ENCODE peak calls at places on chromosomes 4 and X, in four cellular contexts. P, Q, O and E are unnamed samples.

GRCh38 chr4:153661215-153661822 is 22.8 kb upstream of the TLR2 start:
- DNase-seq in P (no peak), Q (no peak), O (no peak), E (no peak)

GRCh38 chr4:4443821-4444220 is 56.9 kb downstream of the NSG1 start:
- DNase-seq in Q (no peak), P (no peak), O (no peak), E (no peak)

GRCh38 chr4:3829954-3830773 is 64.0 kb downstream of the ADRA2C start:
- DNase-seq in Q (peak; percentile 68), O (no peak), P (no peak), E (no peak)

GRCh38 chr4:158302076-158302866 is 92.0 kb downstream of the TMEM144 start:
- DNase-seq in P (no peak), Q (no peak), O (no peak), E (no peak)

GRCh38 chrX:24673424-24673823 is 20.3 kb upstream of the POLA1 start:
- DNase-seq in Q (no peak), P (no peak), O (no peak), E (no peak)

GRCh38 chr4:60611762-60612496 is 588.2 kb upstream of the ADGRL3 start:
- DNase-seq in Q (no peak), P (no peak), O (no peak), E (peak; percentile 7)

GRCh38 chr4:85368932-85369331 is 106.0 kb upstream of the ARHGAP24 start:
- DNase-seq in Q (no peak), P (no peak), O (no peak), E (no peak)

GRCh38 chr4:65023877-65024670 is 614.8 kb upstream of the TECRL start:
- DNase-seq in P (no peak), Q (no peak), O (no peak), E (no peak)

GRCh38 chrX:15515931-15516330 is 15.3 kb downstream of the BMX start:
- DNase-seq in O (no peak), Q (no peak), P (no peak), E (no peak)

GRCh38 chrX:2679534-2680485 is 11.3 kb upstream of the CD99 start:
- DNase-seq in Q (no peak), P (no peak), O (no peak), E (no peak)

GRCh38 chrX:155880586-155881157 is 473 bp upstream of the VAMP7 start:
- DNase-seq in P (no peak), O (no peak), Q (no peak), E (no peak)

GRCh38 chrX:53316860-53317237 is 35.5 kb upstream of the IQSEC2 start:
- DNase-seq in Q (no peak), P (no peak), O (no peak), E (no peak)

GRCh38 chr4:186765138-186765537 is 41.5 kb upstream of the FAT1 start:
- DNase-seq in P (no peak), O (no peak), Q (no peak), E (peak; percentile 32)

GRCh38 chr4:148376151-148376550 is 66.1 kb downstream of the NR3C2 start:
- DNase-seq in O (no peak), Q (no peak), P (no peak), E (no peak)

GRCh38 chr4:69860007-69860406 is at the start of gene SULT1E1:
- DNase-seq in O (no peak), P (no peak), Q (no peak), E (no peak)

GRCh38 chr4:11632015-11632414 is 203.3 kb upstream of the HS3ST1 start:
- DNase-seq in O (no peak), Q (no peak), P (no peak), E (no peak)

GRCh38 chr4:54933579-54933978 is 191.8 kb downstream of the KDR start:
- DNase-seq in O (no peak), P (no peak), Q (no peak), E (no peak)

GRCh38 chr4:54924891-54925290 is 200.5 kb downstream of the KDR start:
- DNase-seq in O (no peak), Q (no peak), P (no peak), E (no peak)

GRCh38 chr4:54929459-54929858 is 195.9 kb downstream of the KDR start:
- DNase-seq in Q (no peak), O (no peak), P (no peak), E (no peak)

GRCh38 chr4:54930226-54930625 is 195.2 kb downstream of the KDR start:
- DNase-seq in Q (no peak), O (no peak), P (no peak), E (peak; percentile 52)
- H3K27ac ChIP-seq in Q (no peak overlapping the region), O (no peak overlapping the region), P (peak overlapping the region; percentile 50), E (no peak overlapping the region)

GRCh38 chrX:55996649-55997048 is 235.5 kb upstream of the KLF8 start:
- DNase-seq in Q (no peak), O (no peak), P (no peak), E (no peak)
- H3K9me3 ChIP-seq in Q (no peaks in the 10 kb centered on the region), O (no peaks in the 10 kb centered on the region), P (peaks cover 5% of the 10 kb centered on the region), E (no peaks in the 10 kb centered on the region)

DNA sequence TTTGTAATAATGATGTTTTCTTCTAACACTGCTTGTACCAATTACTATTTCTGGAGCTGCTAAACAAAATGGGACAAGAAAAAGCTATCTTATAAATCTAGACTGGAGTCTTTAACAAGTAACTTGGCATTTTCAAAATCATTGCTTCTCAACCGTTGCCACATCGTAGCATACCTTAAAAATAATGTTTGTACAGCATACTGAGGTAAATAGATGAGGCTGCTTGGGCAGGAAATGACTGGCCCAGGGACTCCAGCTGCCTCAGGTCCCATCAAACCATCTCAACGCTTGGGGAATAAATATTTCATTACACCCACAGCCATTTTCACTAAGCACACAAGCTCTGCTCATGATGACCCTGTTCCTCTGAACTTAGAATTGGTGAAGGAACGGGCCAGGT is 115.1 kb downstream of the SPANXA1 start:
- DNase-seq in O (no peak), Q (no peak), P (no peak), E (no peak)
- H3K4me3 ChIP-seq in O (no peak overlapping the region), Q (no peak overlapping the region), P (no peak overlapping the region), E (no peak overlapping the region)

DNA sequence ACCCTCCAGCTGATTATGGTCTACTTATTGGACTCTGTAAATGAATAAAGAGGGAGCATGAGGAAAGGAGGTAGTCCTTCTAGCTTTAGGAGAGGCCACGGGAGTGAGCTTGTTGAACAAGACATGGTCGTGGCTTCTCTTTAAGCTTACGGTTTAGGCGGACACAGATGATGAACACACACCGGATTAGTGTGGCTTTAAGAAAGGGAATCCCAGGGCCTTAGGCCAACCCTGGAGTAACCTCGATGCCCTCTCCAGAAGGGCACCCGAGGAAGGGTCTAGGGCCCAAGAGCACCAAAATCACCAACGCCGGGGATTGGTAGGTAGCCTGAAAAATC is 39.4 kb downstream of the ERVMER34-1 start:
- DNase-seq in O (no peak), P (no peak), Q (no peak), E (no peak)
- H3K27ac ChIP-seq in O (peak overlapping the region; percentile 45), P (peak overlapping the region; percentile 26), Q (no peak overlapping the region), E (peak overlapping the region; percentile 62)

GRCh38 chrX:47571896-47572295 is 10.3 kb upstream of the TIMP1 start:
- DNase-seq in P (no peak), Q (no peak), O (no peak), E (no peak)

GRCh38 chrX:47568656-47569295 is 7.8 kb downstream of the ARAF start:
- DNase-seq in Q (no peak), O (no peak), P (no peak), E (no peak)

GRCh38 chrX:47571215-47571614 is 10.2 kb downstream of the ARAF start:
- DNase-seq in Q (no peak), P (no peak), O (no peak), E (no peak)

GRCh38 chrX:47572773-47573333 is 9.4 kb upstream of the TIMP1 start:
- DNase-seq in O (no peak), Q (no peak), P (no peak), E (no peak)

DNA sequence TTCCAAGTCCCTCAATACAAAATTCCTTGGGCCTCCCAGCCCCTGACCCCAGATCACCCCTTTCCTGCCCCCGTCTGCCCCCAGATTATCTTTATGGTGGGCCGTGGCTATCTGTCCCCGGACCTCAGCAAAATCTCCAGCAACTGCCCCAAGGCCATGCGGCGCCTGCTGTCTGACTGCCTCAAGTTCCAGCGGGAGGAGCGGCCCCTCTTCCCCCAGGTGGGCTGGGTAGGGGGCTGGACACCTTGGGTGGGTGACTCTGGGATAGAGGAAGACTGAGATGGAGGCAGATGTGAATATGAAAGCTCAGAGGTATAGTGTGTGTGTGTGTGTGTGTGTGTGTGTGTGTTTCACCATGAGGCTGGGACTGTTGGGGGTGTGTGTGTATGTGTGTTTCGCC is 9.8 kb downstream of the ARAF start:
- DNase-seq in Q (no peak), O (no peak), P (no peak), E (no peak)
- H3K9me3 ChIP-seq in Q (no peaks in the 10 kb centered on the region), O (no peaks in the 10 kb centered on the region), P (no peaks in the 10 kb centered on the region), E (no peaks in the 10 kb centered on the region)

GRCh38 chr4:107599841-107600240 is 120.2 kb downstream of the PAPSS1 start:
- DNase-seq in O (no peak), Q (no peak), P (no peak), E (no peak)

GRCh38 chr4:107603430-107603829 is 116.6 kb downstream of the PAPSS1 start:
- DNase-seq in O (no peak), Q (no peak), P (no peak), E (no peak)

GRCh38 chr4:107600993-107601392 is 119.0 kb downstream of the PAPSS1 start:
- DNase-seq in O (no peak), P (no peak), Q (no peak), E (no peak)

GRCh38 chr4:107600456-107600855 is 119.6 kb downstream of the PAPSS1 start:
- DNase-seq in P (no peak), Q (no peak), O (no peak), E (no peak)
- H3K4me3 ChIP-seq in P (no peak overlapping the region), Q (no peak overlapping the region), O (no peak overlapping the region), E (no peak overlapping the region)

DNA sequence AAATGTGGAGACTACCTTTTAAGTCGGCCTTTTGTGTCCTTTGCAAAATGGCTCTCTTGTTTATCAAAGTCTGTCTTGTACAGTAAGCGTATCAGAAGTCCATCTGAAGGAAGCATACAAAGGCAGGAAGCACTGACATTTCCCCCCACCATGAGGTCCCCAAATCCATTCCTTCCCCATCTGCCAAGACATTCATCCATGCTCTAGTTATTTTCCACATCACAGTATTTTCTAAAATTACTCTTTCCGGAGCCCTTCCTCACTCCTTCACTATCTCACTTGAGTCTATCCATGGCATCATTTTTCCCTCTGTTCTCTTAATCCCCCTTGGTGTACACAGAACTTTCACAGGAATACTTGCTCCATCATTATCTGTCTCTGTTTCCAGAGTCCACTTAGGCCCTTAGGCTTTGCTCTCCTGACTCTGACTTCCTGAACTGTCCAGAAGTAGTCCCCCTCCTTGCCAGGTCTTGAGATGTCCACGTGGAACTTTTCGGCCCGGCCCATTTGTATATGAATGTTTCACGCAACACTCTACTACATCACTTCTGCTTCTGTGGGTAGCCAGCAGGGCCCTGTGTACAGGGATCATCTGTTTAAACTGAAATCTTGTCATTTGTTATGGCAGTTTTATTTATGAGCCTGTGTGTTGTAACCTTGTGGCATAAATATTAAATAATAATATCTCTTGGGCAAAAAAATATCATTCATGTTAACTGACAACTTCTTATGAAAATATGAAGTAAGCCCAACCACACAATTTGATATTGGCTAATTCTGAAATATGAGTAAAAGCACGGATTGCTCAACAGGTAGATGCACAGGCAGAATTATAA is 2.0 kb downstream of the SEL1L3 start:
- DNase-seq in P (no peak), O (no peak), Q (no peak), E (no peak)
- H3K27ac ChIP-seq in P (peak overlapping the region; percentile 79), O (peak overlapping the region; percentile 80), Q (no peak overlapping the region), E (no peak overlapping the region)